ENCODE peak calls at places on chromosomes 12 and 14, in ten cellular contexts. One of them, this sample, is unnamed.

GRCh38 chr14:98227000-98227726 is 1044.8 kb downstream of the BCL11B start:
- DNase-seq in MM.1S: peak
- DNase-seq in astrocyte: no peak
- DNase-seq in neural progenitor cell: no peak
- DNase-seq in GM23248: no peak
- DNase-seq in Karpas-422: no peak
- DNase-seq in mesenchymal stem cell: no peak
- DNase-seq in fibroblast of lung: no peak
- DNase-seq in mammary epithelial cell: no peak
- DNase-seq in neuronal stem cell: no peak
- DNase-seq in this sample: no peak

GRCh38 chr14:105601360-105602242 is 75.2 kb downstream of the TMEM121 start:
- DNase-seq in MM.1S: no peak
- DNase-seq in astrocyte: no peak
- DNase-seq in neural progenitor cell: no peak
- DNase-seq in GM23248: no peak
- DNase-seq in Karpas-422: no peak
- DNase-seq in mesenchymal stem cell: no peak
- DNase-seq in fibroblast of lung: no peak
- DNase-seq in mammary epithelial cell: no peak
- DNase-seq in neuronal stem cell: no peak
- DNase-seq in this sample: no peak

GRCh38 chr12:91109148-91109564 is 2.1 kb downstream of the LUM start:
- DNase-seq in MM.1S: peak
- DNase-seq in astrocyte: peak
- DNase-seq in neural progenitor cell: peak
- DNase-seq in GM23248: peak
- DNase-seq in Karpas-422: peak
- DNase-seq in mesenchymal stem cell: peak
- DNase-seq in fibroblast of lung: peak
- DNase-seq in mammary epithelial cell: peak
- DNase-seq in neuronal stem cell: peak
- DNase-seq in this sample: peak

GRCh38 chr12:94163850-94164249 is 15.5 kb downstream of the PLXNC1 start:
- DNase-seq in MM.1S: no peak
- DNase-seq in astrocyte: no peak
- DNase-seq in neural progenitor cell: no peak
- DNase-seq in GM23248: no peak
- DNase-seq in Karpas-422: no peak
- DNase-seq in mesenchymal stem cell: no peak
- DNase-seq in fibroblast of lung: no peak
- DNase-seq in mammary epithelial cell: no peak
- DNase-seq in neuronal stem cell: no peak
- DNase-seq in this sample: no peak

GRCh38 chr12:105107176-105107496 is 395 bp upstream of the WASHC4 start:
- DNase-seq in MM.1S: no peak
- DNase-seq in astrocyte: peak
- DNase-seq in neural progenitor cell: no peak
- DNase-seq in GM23248: peak
- DNase-seq in Karpas-422: no peak
- DNase-seq in mesenchymal stem cell: peak
- DNase-seq in fibroblast of lung: peak
- DNase-seq in mammary epithelial cell: no peak
- DNase-seq in neuronal stem cell: peak
- DNase-seq in this sample: no peak

GRCh38 chr12:21945002-21945401 is 3.8 kb upstream of the ABCC9 start:
- DNase-seq in MM.1S: no peak
- DNase-seq in astrocyte: no peak
- DNase-seq in neural progenitor cell: no peak
- DNase-seq in GM23248: no peak
- DNase-seq in Karpas-422: no peak
- DNase-seq in mesenchymal stem cell: no peak
- DNase-seq in fibroblast of lung: no peak
- DNase-seq in mammary epithelial cell: no peak
- DNase-seq in neuronal stem cell: no peak
- DNase-seq in this sample: no peak

GRCh38 chr14:81396108-81396507 is 4.0 kb downstream of the STON2 start:
- DNase-seq in MM.1S: no peak
- DNase-seq in astrocyte: no peak
- DNase-seq in neural progenitor cell: no peak
- DNase-seq in GM23248: peak
- DNase-seq in Karpas-422: no peak
- DNase-seq in mesenchymal stem cell: no peak
- DNase-seq in fibroblast of lung: peak
- DNase-seq in mammary epithelial cell: peak
- DNase-seq in neuronal stem cell: no peak
- DNase-seq in this sample: no peak

GRCh38 chr12:108570743-108571603 is 8.6 kb downstream of the ISCU start:
- DNase-seq in MM.1S: peak
- DNase-seq in astrocyte: no peak
- DNase-seq in neural progenitor cell: peak
- DNase-seq in GM23248: peak
- DNase-seq in Karpas-422: peak
- DNase-seq in mesenchymal stem cell: peak
- DNase-seq in fibroblast of lung: no peak
- DNase-seq in mammary epithelial cell: no peak
- DNase-seq in neuronal stem cell: no peak
- DNase-seq in this sample: peak

GRCh38 chr12:2662524-2662923 is 132.2 kb upstream of the FKBP4 start:
- DNase-seq in MM.1S: no peak
- DNase-seq in astrocyte: no peak
- DNase-seq in neural progenitor cell: no peak
- DNase-seq in GM23248: no peak
- DNase-seq in Karpas-422: no peak
- DNase-seq in mesenchymal stem cell: no peak
- DNase-seq in fibroblast of lung: no peak
- DNase-seq in mammary epithelial cell: no peak
- DNase-seq in neuronal stem cell: no peak
- DNase-seq in this sample: no peak

GRCh38 chr12:6936642-6937480 is 6.8 kb upstream of the RNU7-1 start:
- DNase-seq in MM.1S: no peak
- DNase-seq in astrocyte: no peak
- DNase-seq in neural progenitor cell: no peak
- DNase-seq in GM23248: no peak
- DNase-seq in Karpas-422: peak
- DNase-seq in mesenchymal stem cell: no peak
- DNase-seq in fibroblast of lung: no peak
- DNase-seq in mammary epithelial cell: no peak
- DNase-seq in neuronal stem cell: no peak
- DNase-seq in this sample: peak

GRCh38 chr14:34199585-34199984 is 248.7 kb upstream of the EGLN3 start:
- DNase-seq in MM.1S: no peak
- DNase-seq in astrocyte: peak
- DNase-seq in neural progenitor cell: no peak
- DNase-seq in GM23248: peak
- DNase-seq in Karpas-422: no peak
- DNase-seq in mesenchymal stem cell: peak
- DNase-seq in fibroblast of lung: peak
- DNase-seq in mammary epithelial cell: peak
- DNase-seq in neuronal stem cell: no peak
- DNase-seq in this sample: no peak

GRCh38 chr12:32312049-32312670 is 87.2 kb upstream of the FGD4 start:
- DNase-seq in MM.1S: peak
- DNase-seq in astrocyte: peak
- DNase-seq in neural progenitor cell: peak
- DNase-seq in GM23248: peak
- DNase-seq in Karpas-422: peak
- DNase-seq in mesenchymal stem cell: peak
- DNase-seq in fibroblast of lung: peak
- DNase-seq in mammary epithelial cell: peak
- DNase-seq in neuronal stem cell: peak
- DNase-seq in this sample: peak

GRCh38 chr12:89355243-89356068 is 3.2 kb upstream of the DUSP6 start:
- DNase-seq in MM.1S: no peak
- DNase-seq in astrocyte: no peak
- DNase-seq in neural progenitor cell: peak
- DNase-seq in GM23248: no peak
- DNase-seq in Karpas-422: no peak
- DNase-seq in mesenchymal stem cell: peak
- DNase-seq in fibroblast of lung: peak
- DNase-seq in mammary epithelial cell: peak
- DNase-seq in neuronal stem cell: no peak
- DNase-seq in this sample: no peak

GRCh38 chr12:47742253-47742825 is 16.3 kb downstream of the RAPGEF3 start:
- DNase-seq in MM.1S: peak
- DNase-seq in astrocyte: no peak
- DNase-seq in neural progenitor cell: peak
- DNase-seq in GM23248: peak
- DNase-seq in Karpas-422: peak
- DNase-seq in mesenchymal stem cell: peak
- DNase-seq in fibroblast of lung: no peak
- DNase-seq in mammary epithelial cell: no peak
- DNase-seq in neuronal stem cell: no peak
- DNase-seq in this sample: peak

GRCh38 chr12:64821116-64821630 is 3.3 kb upstream of the TBC1D30 start:
- DNase-seq in MM.1S: no peak
- DNase-seq in astrocyte: no peak
- DNase-seq in neural progenitor cell: no peak
- DNase-seq in GM23248: no peak
- DNase-seq in Karpas-422: no peak
- DNase-seq in mesenchymal stem cell: no peak
- DNase-seq in fibroblast of lung: no peak
- DNase-seq in mammary epithelial cell: no peak
- DNase-seq in neuronal stem cell: no peak
- DNase-seq in this sample: no peak

GRCh38 chr12:113194971-113195391 is 9.5 kb downstream of the RITA1 start:
- DNase-seq in MM.1S: no peak
- DNase-seq in astrocyte: peak
- DNase-seq in neural progenitor cell: peak
- DNase-seq in GM23248: peak
- DNase-seq in Karpas-422: no peak
- DNase-seq in mesenchymal stem cell: peak
- DNase-seq in fibroblast of lung: peak
- DNase-seq in mammary epithelial cell: no peak
- DNase-seq in neuronal stem cell: no peak
- DNase-seq in this sample: no peak

GRCh38 chr12:121246893-121247557 is 37.1 kb downstream of the P2RX4 start:
- DNase-seq in MM.1S: no peak
- DNase-seq in astrocyte: no peak
- DNase-seq in neural progenitor cell: no peak
- DNase-seq in GM23248: no peak
- DNase-seq in Karpas-422: no peak
- DNase-seq in mesenchymal stem cell: no peak
- DNase-seq in fibroblast of lung: no peak
- DNase-seq in mammary epithelial cell: no peak
- DNase-seq in neuronal stem cell: no peak
- DNase-seq in this sample: no peak

GRCh38 chr12:11888029-11888428 is 182.7 kb upstream of the BCL2L14 start:
- DNase-seq in MM.1S: no peak
- DNase-seq in astrocyte: no peak
- DNase-seq in neural progenitor cell: no peak
- DNase-seq in GM23248: no peak
- DNase-seq in Karpas-422: no peak
- DNase-seq in mesenchymal stem cell: no peak
- DNase-seq in fibroblast of lung: no peak
- DNase-seq in mammary epithelial cell: peak
- DNase-seq in neuronal stem cell: no peak
- DNase-seq in this sample: no peak
- H3K27ac ChIP-seq in MM.1S: no peak
- H3K27ac ChIP-seq in astrocyte: no peak
- H3K27ac ChIP-seq in neural progenitor cell: no peak
- H3K27ac ChIP-seq in GM23248: no peak
- H3K27ac ChIP-seq in Karpas-422: no peak
- H3K27ac ChIP-seq in mesenchymal stem cell: no peak
- H3K27ac ChIP-seq in fibroblast of lung: no peak
- H3K27ac ChIP-seq in mammary epithelial cell: peak
- H3K27ac ChIP-seq in neuronal stem cell: no peak
- H3K27ac ChIP-seq in this sample: no peak

GRCh38 chr14:51535443-51536044 is 116.2 kb upstream of the FRMD6 start:
- DNase-seq in MM.1S: no peak
- DNase-seq in astrocyte: no peak
- DNase-seq in neural progenitor cell: no peak
- DNase-seq in GM23248: no peak
- DNase-seq in Karpas-422: no peak
- DNase-seq in mesenchymal stem cell: no peak
- DNase-seq in fibroblast of lung: no peak
- DNase-seq in mammary epithelial cell: peak
- DNase-seq in neuronal stem cell: no peak
- DNase-seq in this sample: no peak

GRCh38 chr14:51540364-51540763 is 111.3 kb upstream of the FRMD6 start:
- DNase-seq in MM.1S: no peak
- DNase-seq in astrocyte: no peak
- DNase-seq in neural progenitor cell: no peak
- DNase-seq in GM23248: peak
- DNase-seq in Karpas-422: no peak
- DNase-seq in mesenchymal stem cell: peak
- DNase-seq in fibroblast of lung: peak
- DNase-seq in mammary epithelial cell: peak
- DNase-seq in neuronal stem cell: no peak
- DNase-seq in this sample: no peak

GRCh38 chr14:51539571-51540037 is 112.1 kb upstream of the FRMD6 start:
- DNase-seq in MM.1S: no peak
- DNase-seq in astrocyte: peak
- DNase-seq in neural progenitor cell: no peak
- DNase-seq in GM23248: peak
- DNase-seq in Karpas-422: no peak
- DNase-seq in mesenchymal stem cell: peak
- DNase-seq in fibroblast of lung: peak
- DNase-seq in mammary epithelial cell: peak
- DNase-seq in neuronal stem cell: no peak
- DNase-seq in this sample: no peak

GRCh38 chr14:51534623-51535022 is 117.1 kb upstream of the FRMD6 start:
- DNase-seq in MM.1S: no peak
- DNase-seq in astrocyte: peak
- DNase-seq in neural progenitor cell: no peak
- DNase-seq in GM23248: no peak
- DNase-seq in Karpas-422: no peak
- DNase-seq in mesenchymal stem cell: peak
- DNase-seq in fibroblast of lung: peak
- DNase-seq in mammary epithelial cell: peak
- DNase-seq in neuronal stem cell: no peak
- DNase-seq in this sample: no peak

GRCh38 chr14:51538973-51539372 is 112.7 kb upstream of the FRMD6 start:
- DNase-seq in MM.1S: no peak
- DNase-seq in astrocyte: no peak
- DNase-seq in neural progenitor cell: no peak
- DNase-seq in GM23248: no peak
- DNase-seq in Karpas-422: no peak
- DNase-seq in mesenchymal stem cell: no peak
- DNase-seq in fibroblast of lung: no peak
- DNase-seq in mammary epithelial cell: no peak
- DNase-seq in neuronal stem cell: no peak
- DNase-seq in this sample: no peak
- H3K4me2 ChIP-seq in MM.1S: no peak
- H3K4me2 ChIP-seq in astrocyte: peak
- H3K4me2 ChIP-seq in neural progenitor cell: no peak
- H3K4me2 ChIP-seq in GM23248: peak
- H3K4me2 ChIP-seq in Karpas-422: no peak
- H3K4me2 ChIP-seq in mesenchymal stem cell: no peak
- H3K4me2 ChIP-seq in fibroblast of lung: no peak
- H3K4me2 ChIP-seq in mammary epithelial cell: peak
- H3K4me2 ChIP-seq in neuronal stem cell: no peak
- H3K4me2 ChIP-seq in this sample: no peak

GRCh38 chr12:53973093-53974042 is at the start of gene HOXC11:
- DNase-seq in MM.1S: no peak
- DNase-seq in astrocyte: no peak
- DNase-seq in neural progenitor cell: no peak
- DNase-seq in GM23248: peak
- DNase-seq in Karpas-422: no peak
- DNase-seq in mesenchymal stem cell: no peak
- DNase-seq in fibroblast of lung: no peak
- DNase-seq in mammary epithelial cell: peak
- DNase-seq in neuronal stem cell: no peak
- DNase-seq in this sample: no peak
- H3K27ac ChIP-seq in MM.1S: no peak
- H3K27ac ChIP-seq in astrocyte: no peak
- H3K27ac ChIP-seq in neural progenitor cell: no peak
- H3K27ac ChIP-seq in GM23248: no peak
- H3K27ac ChIP-seq in Karpas-422: no peak
- H3K27ac ChIP-seq in mesenchymal stem cell: no peak
- H3K27ac ChIP-seq in fibroblast of lung: no peak
- H3K27ac ChIP-seq in mammary epithelial cell: no peak
- H3K27ac ChIP-seq in neuronal stem cell: no peak
- H3K27ac ChIP-seq in this sample: no peak

GRCh38 chr14:72801381-72801812 is 92.5 kb downstream of the DPF3 start:
- DNase-seq in MM.1S: no peak
- DNase-seq in astrocyte: peak
- DNase-seq in neural progenitor cell: no peak
- DNase-seq in GM23248: peak
- DNase-seq in Karpas-422: no peak
- DNase-seq in mesenchymal stem cell: peak
- DNase-seq in fibroblast of lung: peak
- DNase-seq in mammary epithelial cell: peak
- DNase-seq in neuronal stem cell: no peak
- DNase-seq in this sample: no peak
- H3K4me2 ChIP-seq in MM.1S: no peak
- H3K4me2 ChIP-seq in astrocyte: peak
- H3K4me2 ChIP-seq in neural progenitor cell: no peak
- H3K4me2 ChIP-seq in GM23248: peak
- H3K4me2 ChIP-seq in Karpas-422: no peak
- H3K4me2 ChIP-seq in mesenchymal stem cell: no peak
- H3K4me2 ChIP-seq in fibroblast of lung: no peak
- H3K4me2 ChIP-seq in mammary epithelial cell: peak
- H3K4me2 ChIP-seq in neuronal stem cell: no peak
- H3K4me2 ChIP-seq in this sample: no peak